ENCODE peak calls at places on chromosomes 4 and X, in eight cellular contexts. U is CD4-positive, CD25-positive, alpha-beta regulatory T cell; M is WERI-Rb-1; H is CD8-positive, alpha-beta memory T cell; K is K562; I is brain microvascular endothelial cell; J is Peyer's patch; N is tibial nerve. O is an unnamed sample.
A peak's percentile ranks its signal among the peaks of the same experiment; 100 is the strongest.

GRCh38 chr4:621296-622070 is 3.9 kb upstream of the PDE6B start:
- DNase-seq in M (no peak), U (no peak), H (peak; percentile 34), I (no peak), K (no peak), J (no peak), N (no peak), O (no peak)

GRCh38 chr4:99379571-99379970 is 27.0 kb upstream of the ADH1C start:
- DNase-seq in H (no peak), J (no peak), N (no peak), U (no peak), K (no peak), I (no peak), M (no peak), O (no peak)

GRCh38 chrX:112769034-112769433 is 71.6 kb downstream of the AMOT start:
- DNase-seq in I (no peak), K (no peak), H (no peak), N (no peak), J (no peak), U (no peak), M (no peak), O (no peak)

GRCh38 chr4:52945499-52945898 is 83.4 kb downstream of the RASL11B start:
- DNase-seq in H (no peak), U (no peak), I (no peak), J (no peak), M (no peak), N (no peak), K (no peak), O (no peak)

GRCh38 chrX:40282901-40283674 is 185.3 kb upstream of the BCOR start:
- DNase-seq in I (no peak), J (no peak), U (no peak), M (no peak), H (no peak), N (no peak), K (no peak), O (no peak)

GRCh38 chr4:108001540-108001939 is 11.9 kb downstream of the HADH start:
- DNase-seq in K (no peak), M (no peak), U (no peak), I (no peak), H (no peak), N (no peak), J (no peak), O (no peak)

GRCh38 chr4:177190995-177191568 is 118.6 kb upstream of the NEIL3 start:
- DNase-seq in U (no peak), K (no peak), N (no peak), J (no peak), H (no peak), M (no peak), I (peak; percentile 33), O (no peak)

GRCh38 chrX:335758-336155 is 17.2 kb upstream of the GTPBP6 start:
- DNase-seq in J (no peak), M (peak; percentile 1), N (no peak), K (no peak), H (peak; percentile 14), I (no peak), U (no peak), O (no peak)

GRCh38 chr4:25100156-25100555 is 60.1 kb downstream of the SEPSECS start:
- DNase-seq in I (no peak), N (no peak), M (no peak), H (no peak), U (no peak), K (no peak), J (no peak), O (no peak)

GRCh38 chr4:49516796-49517195 is 530.7 kb downstream of the CWH43 start:
- DNase-seq in H (no peak), N (no peak), M (no peak), J (no peak), K (no peak), I (no peak), U (no peak), O (no peak)

GRCh38 chr4:189124149-189124758 is 816.4 kb upstream of the FRG1 start:
- DNase-seq in M (peak; percentile 17), H (no peak), U (no peak), K (no peak), J (no peak), N (no peak), I (peak; percentile 54), O (no peak)

GRCh38 chrX:1002611-1003010 is 209.8 kb downstream of the CRLF2 start:
- DNase-seq in J (no peak), M (no peak), U (no peak), H (no peak), I (no peak), K (no peak), N (no peak), O (no peak)

GRCh38 chr4:25563071-25563564 is 92.5 kb upstream of the SLC34A2 start:
- DNase-seq in N (no peak), M (peak; percentile 64), J (no peak), U (no peak), H (no peak), I (no peak), K (no peak), O (no peak)

GRCh38 chr4:151930372-151930771 is 169.6 kb upstream of the GATB start:
- DNase-seq in I (no peak), N (no peak), K (no peak), J (no peak), U (no peak), M (no peak), H (no peak), O (no peak)

GRCh38 chr4:140764785-140765392 is 8.7 kb upstream of the TBC1D9 start:
- DNase-seq in N (no peak), M (no peak), K (no peak), I (no peak), J (no peak), U (no peak), H (no peak), O (no peak)

GRCh38 chr4:55372259-55372658 is 23.5 kb upstream of the TMEM165 start:
- DNase-seq in M (no peak), H (no peak), U (no peak), J (no peak), I (peak; percentile 97), N (no peak), K (no peak), O (no peak)

GRCh38 chrX:20224814-20225487 is 41.8 kb downstream of the RPS6KA3 start:
- DNase-seq in H (no peak), N (no peak), J (no peak), U (no peak), M (no peak), I (no peak), K (no peak), O (no peak)

GRCh38 chr4:32117696-32118095 is 1397.5 kb downstream of the PCDH7 start:
- DNase-seq in M (no peak), I (no peak), K (peak; percentile 5), H (no peak), N (no peak), U (no peak), J (no peak), O (no peak)

GRCh38 chr4:153497988-153498967 is 32.1 kb downstream of the TMEM131L start:
- DNase-seq in K (no peak), I (peak; percentile 68), N (no peak), M (no peak), U (no peak), J (peak; percentile 41), H (no peak), O (no peak)

GRCh38 chrX:123601437-123601836 is 131.4 kb downstream of the THOC2 start:
- DNase-seq in J (no peak), N (no peak), U (no peak), K (no peak), I (no peak), M (no peak), H (no peak), O (no peak)

GRCh38 chrX:123607270-123607669 is 125.6 kb downstream of the THOC2 start:
- DNase-seq in U (no peak), I (no peak), M (no peak), H (no peak), N (no peak), K (no peak), J (no peak), O (no peak)

GRCh38 chrX:123607806-123608205 is 125.0 kb downstream of the THOC2 start:
- DNase-seq in K (no peak), I (no peak), U (no peak), J (no peak), M (no peak), H (no peak), N (no peak), O (no peak)

DNA sequence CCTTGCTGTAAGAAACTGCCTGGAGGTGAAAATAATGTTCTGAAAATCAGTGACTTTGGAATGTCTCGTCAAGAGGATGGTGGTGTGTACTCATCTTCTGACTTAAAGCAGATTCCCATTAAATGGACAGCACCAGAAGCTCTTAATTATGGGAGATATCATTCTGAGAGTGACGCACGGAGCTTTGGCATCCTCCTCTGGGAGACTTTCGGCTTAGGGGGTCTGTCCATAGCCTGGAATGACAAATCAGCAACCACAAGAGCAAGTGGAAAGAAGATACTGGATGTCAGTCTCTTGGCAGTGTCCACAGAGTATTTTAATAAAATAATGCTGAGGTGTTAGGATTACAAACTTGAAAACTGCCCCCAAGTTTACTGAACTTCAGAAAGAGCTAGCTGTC is 129.3 kb downstream of the THOC2 start:
- DNase-seq in I (no peak), H (no peak), M (no peak), K (no peak), U (no peak), J (no peak), N (no peak), O (no peak)
- H3K27me3 ChIP-seq in I (no peaks in the 10 kb centered on the region), H (no peaks in the 10 kb centered on the region), M (no peaks in the 10 kb centered on the region), K (no peaks in the 10 kb centered on the region), U (no peaks in the 10 kb centered on the region), J (no peaks in the 10 kb centered on the region), N (no peaks in the 10 kb centered on the region), O (no peaks in the 10 kb centered on the region)

GRCh38 chr4:148442830-148443549 is 776 bp upstream of the NR3C2 start:
- DNase-seq in M (no peak), J (peak; percentile 28), U (no peak), K (no peak), I (no peak), N (no peak), H (no peak), O (no peak)
- H3K27me3 ChIP-seq in M (peaks cover 16% of the 10 kb centered on the region), J (no peaks in the 10 kb centered on the region), U (peaks cover 9% of the 10 kb centered on the region), K (no peaks in the 10 kb centered on the region), I (peaks cover 34% of the 10 kb centered on the region), N (no peaks in the 10 kb centered on the region), H (no peaks in the 10 kb centered on the region), O (no peaks in the 10 kb centered on the region)

DNA sequence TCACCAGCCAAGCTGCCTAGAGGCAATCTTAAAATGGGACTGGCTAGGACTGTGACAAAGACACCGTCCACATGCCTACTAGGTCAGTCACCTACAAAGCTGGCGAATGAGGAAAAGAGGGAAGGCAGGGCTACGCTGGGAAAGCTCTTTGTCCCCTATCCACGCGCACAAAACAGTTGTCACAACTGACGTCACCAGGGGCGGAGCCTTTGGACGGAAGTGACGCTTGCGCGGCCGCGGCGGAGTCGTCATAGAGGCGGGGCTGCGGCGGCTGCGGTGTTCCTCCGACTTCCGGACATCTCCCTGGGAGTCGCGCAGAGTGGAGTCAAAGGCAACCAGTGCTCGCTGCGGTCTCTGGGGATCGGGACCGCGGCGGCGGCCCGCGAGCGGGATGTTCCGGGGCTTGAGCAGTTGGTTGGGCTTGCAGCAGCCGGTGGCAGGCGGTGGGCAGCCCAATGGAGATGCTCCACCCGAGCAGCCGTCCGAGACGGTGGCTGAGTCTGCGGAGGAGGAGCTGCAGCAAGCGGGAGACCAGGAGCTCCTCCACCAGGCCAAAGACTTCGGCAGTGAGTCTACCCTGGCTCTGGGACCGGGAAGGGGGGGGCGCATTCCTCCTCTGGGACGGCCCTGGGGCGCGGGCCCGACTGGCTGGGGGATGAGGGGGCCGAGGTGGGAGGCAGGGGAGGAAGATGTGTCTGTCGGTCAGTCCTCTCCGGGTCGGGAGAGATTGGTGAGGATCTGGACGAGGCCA is at the start of gene SYAP1:
- DNase-seq in I (peak; percentile 98), M (peak; percentile 98), J (peak; percentile 98), H (peak; percentile 94), N (peak; percentile 92), K (peak; percentile 96), U (peak; percentile 98), O (peak; percentile 97)
- H3K27me3 ChIP-seq in I (no peaks in the 10 kb centered on the region), M (no peaks in the 10 kb centered on the region), J (no peaks in the 10 kb centered on the region), H (no peaks in the 10 kb centered on the region), N (peaks cover 5% of the 10 kb centered on the region), K (no peaks in the 10 kb centered on the region), U (no peaks in the 10 kb centered on the region), O (no peaks in the 10 kb centered on the region)

GRCh38 chr4:84492290-84492689 is 6.8 kb downstream of the NKX6-1 start:
- DNase-seq in I (no peak), U (no peak), J (no peak), M (no peak), K (no peak), N (no peak), H (no peak), O (no peak)
- H3K27me3 ChIP-seq in I (no peaks in the 10 kb centered on the region), U (peaks cover 36% of the 10 kb centered on the region), J (no peaks in the 10 kb centered on the region), M (peaks cover 76% of the 10 kb centered on the region), K (peaks cover 24% of the 10 kb centered on the region), N (peaks cover 100% of the 10 kb centered on the region), H (peaks cover 36% of the 10 kb centered on the region), O (peaks cover 32% of the 10 kb centered on the region)